ENCODE peak calls at places on chromosomes 2 and 18, in ten cellular contexts. One of them, this sample, is unnamed.

GRCh38 chr2:158835431-158835830 is 40.3 kb downstream of the DAPL1 start:
- DNase-seq in GM13976: peak; percentile 32
- DNase-seq in HFF-Myc: no peak
- DNase-seq in Calu3: no peak
- DNase-seq in AG04450: no peak
- DNase-seq in H9: no peak
- DNase-seq in glutamatergic neuron: no peak
- DNase-seq in OCI-LY7: no peak
- DNase-seq in CD8-positive, alpha-beta T cell: no peak
- DNase-seq in pancreas: no peak
- DNase-seq in this sample: no peak

GRCh38 chr2:60706021-60706420 is 50.0 kb upstream of the PAPOLG start:
- DNase-seq in pancreas: no peak
- DNase-seq in Calu3: no peak
- DNase-seq in CD8-positive, alpha-beta T cell: no peak
- DNase-seq in OCI-LY7: no peak
- DNase-seq in AG04450: no peak
- DNase-seq in H9: no peak
- DNase-seq in HFF-Myc: no peak
- DNase-seq in GM13976: no peak
- DNase-seq in glutamatergic neuron: no peak
- DNase-seq in this sample: no peak

GRCh38 chr2:120104002-120104467 is 91.2 kb downstream of the EPB41L5 start:
- DNase-seq in AG04450: peak; percentile 81
- DNase-seq in glutamatergic neuron: no peak
- DNase-seq in OCI-LY7: no peak
- DNase-seq in H9: no peak
- DNase-seq in Calu3: no peak
- DNase-seq in pancreas: no peak
- DNase-seq in HFF-Myc: peak; percentile 19
- DNase-seq in CD8-positive, alpha-beta T cell: no peak
- DNase-seq in GM13976: no peak
- DNase-seq in this sample: no peak

GRCh38 chr2:190820416-190820815 is 60.2 kb upstream of the GLS start:
- DNase-seq in glutamatergic neuron: no peak
- DNase-seq in GM13976: no peak
- DNase-seq in Calu3: no peak
- DNase-seq in AG04450: no peak
- DNase-seq in HFF-Myc: no peak
- DNase-seq in pancreas: no peak
- DNase-seq in H9: no peak
- DNase-seq in OCI-LY7: no peak
- DNase-seq in CD8-positive, alpha-beta T cell: no peak
- DNase-seq in this sample: no peak

GRCh38 chr2:189096769-189097447 is 82.7 kb downstream of the COL5A2 start:
- DNase-seq in pancreas: no peak
- DNase-seq in GM13976: no peak
- DNase-seq in CD8-positive, alpha-beta T cell: no peak
- DNase-seq in glutamatergic neuron: no peak
- DNase-seq in AG04450: peak; percentile 71
- DNase-seq in HFF-Myc: peak; percentile 32
- DNase-seq in OCI-LY7: no peak
- DNase-seq in H9: no peak
- DNase-seq in Calu3: peak; percentile 12
- DNase-seq in this sample: no peak

GRCh38 chr2:128604045-128604444 is 285.4 kb upstream of the HS6ST1 start:
- DNase-seq in Calu3: no peak
- DNase-seq in pancreas: no peak
- DNase-seq in AG04450: no peak
- DNase-seq in H9: no peak
- DNase-seq in HFF-Myc: no peak
- DNase-seq in OCI-LY7: no peak
- DNase-seq in CD8-positive, alpha-beta T cell: no peak
- DNase-seq in GM13976: no peak
- DNase-seq in glutamatergic neuron: no peak
- DNase-seq in this sample: peak; percentile 56

GRCh38 chr2:209771474-209772292 is at the start of gene UNC80:
- DNase-seq in GM13976: peak; percentile 53
- DNase-seq in glutamatergic neuron: peak; percentile 69
- DNase-seq in AG04450: peak; percentile 4
- DNase-seq in CD8-positive, alpha-beta T cell: no peak
- DNase-seq in OCI-LY7: no peak
- DNase-seq in HFF-Myc: no peak
- DNase-seq in Calu3: peak; percentile 80
- DNase-seq in H9: peak; percentile 85
- DNase-seq in pancreas: peak; percentile 83
- DNase-seq in this sample: peak; percentile 30

GRCh38 chr2:45755585-45756330 is 104.3 kb downstream of the PRKCE start:
- DNase-seq in AG04450: no peak
- DNase-seq in glutamatergic neuron: no peak
- DNase-seq in GM13976: no peak
- DNase-seq in OCI-LY7: no peak
- DNase-seq in HFF-Myc: peak; percentile 93
- DNase-seq in pancreas: no peak
- DNase-seq in CD8-positive, alpha-beta T cell: no peak
- DNase-seq in H9: no peak
- DNase-seq in Calu3: no peak
- DNase-seq in this sample: no peak

GRCh38 chr2:231708773-231709635 is 679 bp downstream of the PTMA start:
- DNase-seq in GM13976: peak; percentile 34
- DNase-seq in pancreas: peak; percentile 70
- DNase-seq in AG04450: no peak
- DNase-seq in OCI-LY7: peak; percentile 75
- DNase-seq in Calu3: peak; percentile 31
- DNase-seq in H9: no peak
- DNase-seq in HFF-Myc: no peak
- DNase-seq in CD8-positive, alpha-beta T cell: peak; percentile 36
- DNase-seq in glutamatergic neuron: peak; percentile 51
- DNase-seq in this sample: peak; percentile 81

GRCh38 chr18:46477425-46478011 is 179.5 kb downstream of the LOXHD1 start:
- DNase-seq in H9: peak; percentile 20
- DNase-seq in OCI-LY7: no peak
- DNase-seq in Calu3: no peak
- DNase-seq in glutamatergic neuron: no peak
- DNase-seq in pancreas: no peak
- DNase-seq in AG04450: no peak
- DNase-seq in HFF-Myc: no peak
- DNase-seq in GM13976: no peak
- DNase-seq in CD8-positive, alpha-beta T cell: no peak
- DNase-seq in this sample: no peak

GRCh38 chr2:192042126-192042525 is 152.6 kb downstream of the TMEFF2 start:
- DNase-seq in glutamatergic neuron: no peak
- DNase-seq in HFF-Myc: no peak
- DNase-seq in GM13976: no peak
- DNase-seq in AG04450: no peak
- DNase-seq in Calu3: no peak
- DNase-seq in H9: no peak
- DNase-seq in pancreas: no peak
- DNase-seq in CD8-positive, alpha-beta T cell: no peak
- DNase-seq in OCI-LY7: no peak
- DNase-seq in this sample: no peak

GRCh38 chr2:162103443-162104009 is 29.5 kb upstream of the DPP4 start:
- DNase-seq in H9: no peak
- DNase-seq in GM13976: no peak
- DNase-seq in OCI-LY7: no peak
- DNase-seq in pancreas: no peak
- DNase-seq in Calu3: no peak
- DNase-seq in AG04450: no peak
- DNase-seq in glutamatergic neuron: no peak
- DNase-seq in CD8-positive, alpha-beta T cell: no peak
- DNase-seq in HFF-Myc: no peak
- DNase-seq in this sample: no peak

GRCh38 chr2:134295441-134295840 is 41.6 kb downstream of the MGAT5 start:
- DNase-seq in GM13976: no peak
- DNase-seq in HFF-Myc: no peak
- DNase-seq in AG04450: no peak
- DNase-seq in pancreas: no peak
- DNase-seq in glutamatergic neuron: no peak
- DNase-seq in CD8-positive, alpha-beta T cell: no peak
- DNase-seq in H9: no peak
- DNase-seq in OCI-LY7: no peak
- DNase-seq in Calu3: no peak
- DNase-seq in this sample: no peak

GRCh38 chr2:63078852-63079606 is 28.4 kb downstream of the OTX1 start:
- DNase-seq in GM13976: peak; percentile 35
- DNase-seq in glutamatergic neuron: peak; percentile 20
- DNase-seq in AG04450: no peak
- DNase-seq in H9: peak; percentile 61
- DNase-seq in OCI-LY7: peak; percentile 16
- DNase-seq in Calu3: peak; percentile 54
- DNase-seq in CD8-positive, alpha-beta T cell: no peak
- DNase-seq in HFF-Myc: no peak
- DNase-seq in pancreas: no peak
- DNase-seq in this sample: no peak
- TF ChIP-seq CTCF in GM13976: peak; percentile 35
- TF ChIP-seq CTCF in glutamatergic neuron: peak; percentile 36
- TF ChIP-seq CTCF in AG04450: peak; percentile 43
- TF ChIP-seq CTCF in H9: peak; percentile 87
- TF ChIP-seq CTCF in OCI-LY7: peak; percentile 74
- TF ChIP-seq CTCF in Calu3: no peak
- TF ChIP-seq CTCF in CD8-positive, alpha-beta T cell: no peak
- TF ChIP-seq CTCF in HFF-Myc: peak; percentile 56
- TF ChIP-seq CTCF in pancreas: no peak
- TF ChIP-seq CTCF in this sample: no peak

GRCh38 chr2:18491577-18491976 is 68.9 kb downstream of the RDH14 start:
- DNase-seq in H9: no peak
- DNase-seq in pancreas: no peak
- DNase-seq in glutamatergic neuron: no peak
- DNase-seq in GM13976: no peak
- DNase-seq in HFF-Myc: no peak
- DNase-seq in CD8-positive, alpha-beta T cell: no peak
- DNase-seq in Calu3: no peak
- DNase-seq in AG04450: no peak
- DNase-seq in OCI-LY7: no peak
- DNase-seq in this sample: no peak

GRCh38 chr2:18490901-18491300 is 69.6 kb downstream of the RDH14 start:
- DNase-seq in AG04450: no peak
- DNase-seq in glutamatergic neuron: no peak
- DNase-seq in Calu3: no peak
- DNase-seq in H9: no peak
- DNase-seq in GM13976: no peak
- DNase-seq in OCI-LY7: no peak
- DNase-seq in pancreas: no peak
- DNase-seq in CD8-positive, alpha-beta T cell: no peak
- DNase-seq in HFF-Myc: no peak
- DNase-seq in this sample: no peak

GRCh38 chr2:18484625-18485024 is 75.8 kb downstream of the RDH14 start:
- DNase-seq in pancreas: no peak
- DNase-seq in Calu3: no peak
- DNase-seq in OCI-LY7: no peak
- DNase-seq in H9: no peak
- DNase-seq in AG04450: no peak
- DNase-seq in CD8-positive, alpha-beta T cell: no peak
- DNase-seq in GM13976: no peak
- DNase-seq in HFF-Myc: no peak
- DNase-seq in glutamatergic neuron: no peak
- DNase-seq in this sample: no peak

GRCh38 chr2:18483896-18484295 is 76.6 kb downstream of the RDH14 start:
- DNase-seq in glutamatergic neuron: no peak
- DNase-seq in H9: no peak
- DNase-seq in Calu3: no peak
- DNase-seq in CD8-positive, alpha-beta T cell: no peak
- DNase-seq in HFF-Myc: no peak
- DNase-seq in OCI-LY7: no peak
- DNase-seq in GM13976: no peak
- DNase-seq in AG04450: no peak
- DNase-seq in pancreas: no peak
- DNase-seq in this sample: peak; percentile 39

DNA sequence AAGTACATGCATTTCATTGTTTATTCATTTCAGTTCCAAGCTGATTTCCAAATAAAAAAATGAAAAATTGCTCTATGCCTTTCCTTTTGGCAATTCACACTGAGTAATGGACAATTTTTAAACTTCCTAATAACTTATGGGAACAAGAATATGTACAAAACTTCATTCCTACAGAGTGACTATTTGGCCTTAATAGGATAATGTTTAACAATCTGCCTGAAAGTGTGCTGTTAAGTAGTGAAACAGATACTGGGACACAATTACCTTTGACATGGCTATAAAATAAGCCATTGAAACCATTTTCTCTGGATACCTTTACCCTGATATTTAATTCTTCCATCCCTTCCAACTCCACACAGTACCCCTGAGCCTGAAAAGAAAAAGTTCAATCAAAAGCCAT is 73.2 kb downstream of the RDH14 start:
- DNase-seq in pancreas: no peak
- DNase-seq in HFF-Myc: no peak
- DNase-seq in H9: no peak
- DNase-seq in AG04450: no peak
- DNase-seq in OCI-LY7: no peak
- DNase-seq in Calu3: no peak
- DNase-seq in GM13976: no peak
- DNase-seq in glutamatergic neuron: no peak
- DNase-seq in CD8-positive, alpha-beta T cell: no peak
- DNase-seq in this sample: no peak
- TF ChIP-seq CTCF in pancreas: no peak
- TF ChIP-seq CTCF in HFF-Myc: no peak
- TF ChIP-seq CTCF in H9: no peak
- TF ChIP-seq CTCF in AG04450: no peak
- TF ChIP-seq CTCF in OCI-LY7: no peak
- TF ChIP-seq CTCF in Calu3: no peak
- TF ChIP-seq CTCF in GM13976: no peak
- TF ChIP-seq CTCF in glutamatergic neuron: no peak
- TF ChIP-seq CTCF in CD8-positive, alpha-beta T cell: no peak
- TF ChIP-seq CTCF in this sample: no peak

GRCh38 chr18:32891797-32892196 is 119.0 kb upstream of the KLHL14 start:
- DNase-seq in HFF-Myc: no peak
- DNase-seq in OCI-LY7: no peak
- DNase-seq in GM13976: no peak
- DNase-seq in AG04450: no peak
- DNase-seq in CD8-positive, alpha-beta T cell: no peak
- DNase-seq in H9: no peak
- DNase-seq in pancreas: no peak
- DNase-seq in Calu3: no peak
- DNase-seq in glutamatergic neuron: no peak
- DNase-seq in this sample: no peak
- TF ChIP-seq CTCF in HFF-Myc: no peak
- TF ChIP-seq CTCF in OCI-LY7: no peak
- TF ChIP-seq CTCF in GM13976: no peak
- TF ChIP-seq CTCF in AG04450: no peak
- TF ChIP-seq CTCF in CD8-positive, alpha-beta T cell: no peak
- TF ChIP-seq CTCF in H9: no peak
- TF ChIP-seq CTCF in pancreas: no peak
- TF ChIP-seq CTCF in Calu3: no peak
- TF ChIP-seq CTCF in glutamatergic neuron: no peak
- TF ChIP-seq CTCF in this sample: no peak

GRCh38 chr2:96142217-96143113 is 2.8 kb downstream of the DUSP2 start:
- DNase-seq in CD8-positive, alpha-beta T cell: peak; percentile 53
- DNase-seq in OCI-LY7: peak; percentile 70
- DNase-seq in HFF-Myc: no peak
- DNase-seq in H9: peak; percentile 65
- DNase-seq in Calu3: no peak
- DNase-seq in pancreas: no peak
- DNase-seq in GM13976: peak; percentile 71
- DNase-seq in glutamatergic neuron: peak; percentile 10
- DNase-seq in AG04450: no peak
- DNase-seq in this sample: no peak
- TF ChIP-seq CTCF in CD8-positive, alpha-beta T cell: peak; percentile 58
- TF ChIP-seq CTCF in OCI-LY7: peak; percentile 81
- TF ChIP-seq CTCF in HFF-Myc: no peak
- TF ChIP-seq CTCF in H9: peak; percentile 38
- TF ChIP-seq CTCF in Calu3: no peak
- TF ChIP-seq CTCF in pancreas: no peak
- TF ChIP-seq CTCF in GM13976: peak; percentile 61
- TF ChIP-seq CTCF in glutamatergic neuron: no peak
- TF ChIP-seq CTCF in AG04450: no peak
- TF ChIP-seq CTCF in this sample: no peak

This sample was measured in tibial artery.